ENCODE peak calls at places on chromosome 5, in eight cellular contexts. A, Y, K, H, J, G, B and S are unnamed samples.

GRCh38 chr5:41707853-41708603 is 162.2 kb downstream of the OXCT1 start:
- DNase-seq in A (peak), Y (peak), K (no peak), H (peak), J (peak), G (peak), B (no peak), S (peak)

GRCh38 chr5:180161420-180162303 is 47.3 kb downstream of the RASGEF1C start:
- DNase-seq in A (no peak), Y (no peak), K (no peak), H (no peak), J (peak), G (no peak), B (no peak), S (no peak)

GRCh38 chr5:50966986-50967385 is 300.5 kb downstream of the PARP8 start:
- DNase-seq in A (no peak), Y (no peak), K (no peak), H (no peak), J (no peak), G (peak), B (no peak), S (no peak)

GRCh38 chr5:132905938-132906337 is 32.5 kb downstream of the LEAP2 start:
- DNase-seq in A (peak), Y (no peak), K (no peak), H (no peak), J (no peak), G (peak), B (no peak), S (no peak)

GRCh38 chr5:123754167-123754840 is 242.3 kb downstream of the CSNK1G3 start:
- DNase-seq in A (no peak), Y (peak), K (no peak), H (no peak), J (no peak), G (peak), B (no peak), S (no peak)

GRCh38 chr5:144202072-144202471 is 31.4 kb downstream of the KCTD16 start:
- DNase-seq in A (no peak), Y (peak), K (no peak), H (no peak), J (no peak), G (peak), B (peak), S (no peak)

GRCh38 chr5:178301641-178302040 is 69.0 kb upstream of the PHYKPL start:
- DNase-seq in A (no peak), Y (no peak), K (no peak), H (no peak), J (no peak), G (no peak), B (no peak), S (no peak)

GRCh38 chr5:98651715-98652114 is 121.7 kb upstream of the RGMB start:
- DNase-seq in A (no peak), Y (no peak), K (no peak), H (no peak), J (no peak), G (no peak), B (no peak), S (no peak)

GRCh38 chr5:181207214-181207959 is 2.4 kb upstream of the TRIM7 start:
- DNase-seq in A (peak), Y (peak), K (peak), H (peak), J (peak), G (peak), B (peak), S (peak)

GRCh38 chr5:132179410-132179809 is 48.2 kb downstream of the P4HA2 start:
- DNase-seq in A (no peak), Y (no peak), K (no peak), H (no peak), J (no peak), G (no peak), B (no peak), S (no peak)

GRCh38 chr5:159415301-159415937 is 85.1 kb upstream of the IL12B start:
- DNase-seq in A (no peak), Y (peak), K (no peak), H (no peak), J (no peak), G (peak), B (peak), S (no peak)

GRCh38 chr5:134491841-134492442 is 33.5 kb upstream of the JADE2 start:
- DNase-seq in A (no peak), Y (no peak), K (no peak), H (no peak), J (no peak), G (no peak), B (no peak), S (no peak)

GRCh38 chr5:134492568-134492967 is 32.9 kb upstream of the JADE2 start:
- DNase-seq in A (no peak), Y (no peak), K (no peak), H (no peak), J (no peak), G (peak), B (no peak), S (no peak)

GRCh38 chr5:134489227-134489944 is 36.1 kb upstream of the JADE2 start:
- DNase-seq in A (no peak), Y (no peak), K (no peak), H (no peak), J (no peak), G (no peak), B (no peak), S (no peak)

GRCh38 chr5:134490925-134491271 is 34.6 kb upstream of the JADE2 start:
- DNase-seq in A (no peak), Y (no peak), K (no peak), H (no peak), J (no peak), G (no peak), B (no peak), S (no peak)

GRCh38 chr5:134490255-134490924 is 35.1 kb upstream of the JADE2 start:
- DNase-seq in A (no peak), Y (no peak), K (no peak), H (no peak), J (no peak), G (no peak), B (no peak), S (no peak)
- H3K4me3 ChIP-seq in A (no peak), Y (no peak), K (no peak), H (no peak), J (no peak), G (no peak), B (no peak), S (no peak)

DNA sequence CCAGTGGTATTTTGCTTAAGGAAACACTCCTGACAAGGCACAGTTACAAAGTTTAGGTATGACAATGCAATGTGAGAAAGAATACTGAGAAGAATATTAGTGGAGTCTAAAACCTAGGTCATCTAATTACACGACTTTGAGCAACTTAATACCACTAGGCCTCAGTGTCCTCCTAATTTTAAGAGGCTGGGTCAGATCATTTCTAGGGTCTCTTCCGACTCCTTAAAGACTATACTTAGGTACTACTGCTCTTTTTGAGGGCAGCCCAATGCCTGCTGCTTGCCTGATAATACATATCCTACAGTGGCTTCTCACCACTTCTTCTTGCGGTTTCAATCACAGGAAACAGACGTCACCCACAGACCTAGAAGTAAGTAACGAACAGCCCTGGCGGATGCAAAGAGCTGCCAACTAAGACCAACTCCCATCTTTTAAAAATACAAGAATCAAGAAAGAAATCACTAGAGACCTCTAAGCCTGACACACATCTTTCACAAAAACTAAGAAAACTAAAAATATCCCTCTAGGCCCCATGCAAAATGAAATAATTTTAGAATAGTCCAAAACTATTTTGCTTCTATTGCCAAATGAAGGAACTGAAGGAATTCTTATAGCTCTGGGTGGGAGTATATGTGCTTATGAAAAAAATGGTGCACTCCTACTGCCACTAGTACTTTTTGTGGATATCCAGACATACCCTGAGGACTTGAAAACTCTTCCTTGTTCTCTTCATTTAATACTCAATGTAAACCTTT is 13.1 kb downstream of the DIAPH1 start:
- DNase-seq in A (no peak), Y (no peak), K (no peak), H (no peak), J (no peak), G (peak), B (peak), S (no peak)
- H3K4me3 ChIP-seq in A (no peak), Y (no peak), K (no peak), H (no peak), J (no peak), G (no peak), B (no peak), S (no peak)

DNA sequence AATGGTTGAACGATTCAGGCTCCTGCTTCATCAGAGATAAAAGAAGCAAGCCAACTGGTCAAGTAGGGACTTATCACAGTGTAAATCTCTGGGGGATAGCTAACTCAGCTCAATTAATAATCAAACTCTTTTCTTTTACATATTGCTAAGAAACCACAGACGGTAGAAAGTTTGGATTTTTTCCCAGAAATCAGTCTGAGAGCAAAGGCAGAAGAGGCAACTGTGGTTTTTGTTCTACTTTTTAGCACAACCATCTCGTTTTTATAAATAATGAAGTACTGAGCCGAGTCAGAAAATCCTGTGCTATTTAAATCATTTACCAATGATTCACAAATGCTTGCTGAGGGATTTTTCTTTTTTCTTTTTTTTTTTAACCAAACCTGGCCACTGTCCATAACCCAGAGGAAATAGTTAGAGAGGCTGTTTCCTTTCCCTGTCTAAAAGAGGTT is 264.8 kb upstream of the FAM174A start:
- DNase-seq in A (no peak), Y (no peak), K (no peak), H (no peak), J (no peak), G (no peak), B (no peak), S (no peak)
- H3K4me3 ChIP-seq in A (no peak), Y (no peak), K (no peak), H (no peak), J (no peak), G (no peak), B (no peak), S (no peak)

GRCh38 chr5:138467711-138468132 is 2.4 kb downstream of the EGR1 start:
- DNase-seq in A (peak), Y (peak), K (no peak), H (no peak), J (peak), G (no peak), B (no peak), S (no peak)
- H3K4me3 ChIP-seq in A (peak), Y (peak), K (peak), H (peak), J (no peak), G (peak), B (peak), S (peak)

DNA sequence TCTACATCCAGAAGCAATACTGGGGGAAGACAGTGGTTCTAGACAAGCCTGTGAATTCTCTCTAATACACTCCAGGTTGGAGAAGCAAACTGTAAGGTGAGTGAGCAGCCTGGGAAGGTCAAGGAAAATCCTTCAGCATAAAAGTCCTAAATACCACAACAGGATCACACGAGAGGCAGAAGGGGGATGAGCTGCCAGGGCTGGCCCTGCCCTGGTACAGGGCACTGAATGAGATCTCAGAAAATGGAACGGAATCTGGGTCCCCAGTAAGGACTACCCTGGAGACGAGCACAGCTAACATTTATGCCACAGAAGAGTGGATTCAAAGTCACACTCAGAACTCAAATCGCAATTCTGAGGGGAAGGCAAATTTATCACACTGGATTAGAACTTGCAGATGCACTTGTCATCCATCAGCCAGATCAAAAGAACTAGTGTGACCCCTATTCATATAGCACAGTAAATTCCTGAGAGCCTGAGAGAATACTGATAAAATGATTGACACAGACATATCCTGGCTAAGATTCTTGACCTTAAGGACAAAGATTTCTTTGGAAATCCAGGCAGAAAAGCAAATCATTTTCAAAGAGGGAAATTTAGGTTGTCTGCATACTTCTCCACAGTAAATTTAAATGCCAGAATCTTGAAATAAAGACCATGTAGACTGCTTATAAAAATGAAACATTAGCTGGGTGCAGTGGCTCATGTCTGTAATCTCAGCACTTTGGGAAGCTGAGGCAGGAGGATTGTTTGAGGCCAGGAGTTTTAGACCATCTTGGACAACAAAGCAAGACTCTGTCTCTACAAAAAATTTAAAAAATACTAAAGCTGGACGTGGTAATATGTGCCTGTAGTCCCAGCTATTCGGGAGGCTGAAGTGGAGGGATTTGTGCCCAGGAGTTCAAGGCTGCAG is 25.6 kb downstream of the FYB1 start:
- DNase-seq in A (no peak), Y (no peak), K (no peak), H (no peak), J (no peak), G (no peak), B (no peak), S (no peak)
- H3K4me3 ChIP-seq in A (no peak), Y (no peak), K (no peak), H (no peak), J (no peak), G (no peak), B (no peak), S (no peak)

GRCh38 chr5:88689662-88690351 is 193.2 kb downstream of the MEF2C start:
- DNase-seq in A (no peak), Y (no peak), K (no peak), H (no peak), J (peak), G (peak), B (no peak), S (no peak)
- H3K4me3 ChIP-seq in A (no peak), Y (no peak), K (no peak), H (no peak), J (peak), G (no peak), B (no peak), S (no peak)

GRCh38 chr5:176864755-176865154 is 34.4 kb downstream of the HK3 start:
- DNase-seq in A (no peak), Y (no peak), K (no peak), H (no peak), J (no peak), G (no peak), B (no peak), S (no peak)

GRCh38 chr5:176868126-176868525 is 31.0 kb downstream of the HK3 start:
- DNase-seq in A (no peak), Y (no peak), K (no peak), H (no peak), J (no peak), G (no peak), B (no peak), S (no peak)

GRCh38 chr5:176868731-176869130 is 30.4 kb downstream of the HK3 start:
- DNase-seq in A (no peak), Y (no peak), K (no peak), H (no peak), J (no peak), G (no peak), B (no peak), S (no peak)

GRCh38 chr5:176865964-176866363 is 33.2 kb downstream of the HK3 start:
- DNase-seq in A (no peak), Y (no peak), K (no peak), H (no peak), J (no peak), G (no peak), B (no peak), S (no peak)

DNA sequence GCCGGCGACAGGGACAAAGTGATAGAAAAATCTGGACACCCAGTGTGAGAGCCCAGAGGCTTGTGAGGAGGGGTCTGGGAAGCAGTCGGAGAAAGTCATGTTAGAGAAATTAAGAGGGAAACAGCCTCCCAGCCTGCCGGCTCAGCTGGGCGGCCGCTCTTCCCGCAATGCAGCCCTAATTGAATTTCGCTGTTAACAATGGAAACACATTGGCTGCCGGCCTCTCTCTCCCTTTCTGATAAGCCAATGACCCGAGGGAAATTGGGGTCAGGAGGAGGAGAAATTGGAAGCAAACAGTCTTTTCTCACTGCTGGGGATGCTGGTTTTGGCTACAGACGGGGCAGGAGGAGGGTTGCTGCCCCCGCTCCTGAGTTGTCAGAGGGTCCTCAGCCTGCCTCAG is 32.2 kb downstream of the HK3 start:
- DNase-seq in A (no peak), Y (no peak), K (no peak), H (no peak), J (peak), G (no peak), B (no peak), S (no peak)
- H3K4me3 ChIP-seq in A (no peak), Y (no peak), K (no peak), H (no peak), J (no peak), G (no peak), B (no peak), S (no peak)

GRCh38 chr5:79756102-79756501 is 66.5 kb downstream of the CMYA5 start:
- DNase-seq in A (no peak), Y (no peak), K (no peak), H (no peak), J (no peak), G (no peak), B (no peak), S (no peak)
- H3K4me3 ChIP-seq in A (no peak), Y (no peak), K (no peak), H (no peak), J (no peak), G (no peak), B (no peak), S (no peak)

DNA sequence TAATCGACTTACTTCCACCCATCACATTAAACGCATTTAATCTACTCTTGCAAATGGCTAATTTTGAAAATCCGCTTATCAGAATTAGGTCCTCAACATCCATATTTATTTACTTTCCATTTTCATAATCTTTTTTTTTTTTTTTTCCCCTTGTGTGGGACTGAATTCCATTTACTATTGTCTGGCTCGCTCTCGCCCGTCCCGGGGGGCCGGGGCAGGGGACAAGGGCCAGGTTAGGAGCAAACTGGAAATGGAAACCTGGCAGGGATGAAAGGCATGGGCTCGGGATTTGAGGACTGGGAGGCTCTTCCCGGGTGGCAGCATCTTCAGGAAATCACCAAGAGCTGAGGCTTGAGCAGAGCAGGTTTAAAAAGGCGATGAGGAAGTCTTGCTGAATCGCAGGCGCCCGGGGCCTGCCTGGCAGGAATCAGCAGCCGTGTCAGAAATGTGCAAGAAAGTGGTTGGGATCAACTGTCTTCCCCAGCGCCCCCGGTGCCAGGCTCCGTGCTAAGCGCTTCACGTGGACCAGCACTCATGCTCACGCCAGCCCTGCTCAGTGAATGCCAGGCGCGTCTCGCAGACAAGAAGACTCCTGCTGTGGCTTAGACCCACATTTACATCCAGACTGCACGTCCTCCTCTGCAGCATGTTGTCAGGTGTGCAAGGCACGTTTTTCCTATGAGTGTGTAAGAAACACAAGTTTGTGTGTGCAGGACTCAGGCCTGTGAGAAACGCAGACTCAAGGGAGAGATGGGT is 66.4 kb upstream of the UNC5A start:
- DNase-seq in A (no peak), Y (no peak), K (peak), H (no peak), J (peak), G (no peak), B (no peak), S (no peak)
- H3K4me3 ChIP-seq in A (no peak), Y (no peak), K (peak), H (no peak), J (peak), G (no peak), B (peak), S (no peak)